ENCODE peak calls at places on chromosome 14, in four cellular contexts. W, F, K and M are unnamed samples.

GRCh38 chr14:72457641-72458040 is 436.3 kb downstream of the DPF3 start:
- DNase-seq in W (peak), F (no peak), K (no peak), M (no peak)

GRCh38 chr14:99230271-99231141 is 41.5 kb downstream of the BCL11B start:
- DNase-seq in W (no peak), F (peak), K (no peak), M (peak)

GRCh38 chr14:91466192-91466591 is 43.9 kb downstream of the PPP4R3A start:
- DNase-seq in W (no peak), F (no peak), K (no peak), M (no peak)

GRCh38 chr14:70098257-70098809 is 90.4 kb downstream of the SLC8A3 start:
- DNase-seq in W (no peak), F (no peak), K (no peak), M (no peak)

GRCh38 chr14:53924754-53925153 is 31.9 kb downstream of the BMP4 start:
- DNase-seq in W (peak), F (no peak), K (no peak), M (no peak)

GRCh38 chr14:68856572-68856971 is 63.7 kb upstream of the ZFP36L1 start:
- DNase-seq in W (no peak), F (no peak), K (peak), M (no peak)

GRCh38 chr14:81565441-81566290 is 32.0 kb upstream of the SEL1L start:
- DNase-seq in W (no peak), F (peak), K (no peak), M (no peak)

GRCh38 chr14:69081271-69081670 is 71.6 kb downstream of the DCAF5 start:
- DNase-seq in W (no peak), F (no peak), K (no peak), M (no peak)

GRCh38 chr14:95185452-95186392 is 28.4 kb upstream of the DICER1 start:
- DNase-seq in W (peak), F (no peak), K (no peak), M (no peak)

GRCh38 chr14:68506645-68507405 is 286.0 kb downstream of the ZFP36L1 start:
- DNase-seq in W (no peak), F (no peak), K (no peak), M (no peak)

GRCh38 chr14:77014734-77015133 is 13.8 kb downstream of the IRF2BPL start:
- DNase-seq in W (no peak), F (no peak), K (no peak), M (no peak)

GRCh38 chr14:61462566-61463195 is 141.3 kb downstream of the PRKCH start:
- DNase-seq in W (peak), F (no peak), K (peak), M (no peak)

GRCh38 chr14:60238955-60239354 is 10.1 kb upstream of the PPM1A start:
- DNase-seq in W (no peak), F (no peak), K (no peak), M (no peak)

GRCh38 chr14:69951935-69952334 is 72.7 kb downstream of the SMOC1 start:
- DNase-seq in W (no peak), F (no peak), K (no peak), M (no peak)

GRCh38 chr14:73913256-73913655 is 26.6 kb downstream of the ZNF410 start:
- DNase-seq in W (peak), F (no peak), K (no peak), M (no peak)

GRCh38 chr14:30354439-30354838 is 204.5 kb upstream of the G2E3 start:
- DNase-seq in W (no peak), F (peak), K (no peak), M (no peak)

GRCh38 chr14:39034481-39035296 is 68.3 kb downstream of the SEC23A start:
- DNase-seq in W (no peak), F (peak), K (no peak), M (no peak)

GRCh38 chr14:39467889-39468524 is 35.8 kb upstream of the FBXO33 start:
- DNase-seq in W (peak), F (peak), K (peak), M (peak)

GRCh38 chr14:29235991-29236390 is 469.4 kb downstream of the FOXG1 start:
- DNase-seq in W (peak), F (no peak), K (no peak), M (no peak)

GRCh38 chr14:90805662-90806548 is 10.3 kb downstream of the TTC7B start:
- DNase-seq in W (no peak), F (no peak), K (no peak), M (no peak)

GRCh38 chr14:67584931-67585330 is 15.1 kb downstream of the PIGH start:
- DNase-seq in W (no peak), F (no peak), K (no peak), M (no peak)

GRCh38 chr14:95998656-95999055 is 40.5 kb upstream of the C14orf132 start:
- DNase-seq in W (peak), F (peak), K (no peak), M (no peak)

GRCh38 chr14:67853207-67853606 is 33.6 kb downstream of the RAD51B start:
- DNase-seq in W (no peak), F (no peak), K (no peak), M (no peak)

GRCh38 chr14:89792489-89793366 is 161.8 kb downstream of the EFCAB11 start:
- DNase-seq in W (peak), F (no peak), K (no peak), M (no peak)

GRCh38 chr14:36935976-36936678 is 236.3 kb downstream of the SLC25A21 start:
- DNase-seq in W (peak), F (no peak), K (no peak), M (no peak)

GRCh38 chr14:102831163-102831804 is 54.0 kb downstream of the TRAF3 start:
- DNase-seq in W (no peak), F (no peak), K (no peak), M (no peak)

GRCh38 chr14:102835959-102836358 is 58.7 kb downstream of the TRAF3 start:
- DNase-seq in W (no peak), F (no peak), K (no peak), M (no peak)

GRCh38 chr14:102833991-102834390 is 56.7 kb downstream of the TRAF3 start:
- DNase-seq in W (no peak), F (no peak), K (no peak), M (no peak)

GRCh38 chr14:102830474-102831045 is 53.3 kb downstream of the TRAF3 start:
- DNase-seq in W (no peak), F (no peak), K (no peak), M (no peak)

GRCh38 chr14:102833341-102833740 is 56.1 kb downstream of the TRAF3 start:
- DNase-seq in W (no peak), F (no peak), K (no peak), M (no peak)
- H3K56ac ChIP-seq in W (no peak), F (no peak), K (no peak), M (no peak)

DNA sequence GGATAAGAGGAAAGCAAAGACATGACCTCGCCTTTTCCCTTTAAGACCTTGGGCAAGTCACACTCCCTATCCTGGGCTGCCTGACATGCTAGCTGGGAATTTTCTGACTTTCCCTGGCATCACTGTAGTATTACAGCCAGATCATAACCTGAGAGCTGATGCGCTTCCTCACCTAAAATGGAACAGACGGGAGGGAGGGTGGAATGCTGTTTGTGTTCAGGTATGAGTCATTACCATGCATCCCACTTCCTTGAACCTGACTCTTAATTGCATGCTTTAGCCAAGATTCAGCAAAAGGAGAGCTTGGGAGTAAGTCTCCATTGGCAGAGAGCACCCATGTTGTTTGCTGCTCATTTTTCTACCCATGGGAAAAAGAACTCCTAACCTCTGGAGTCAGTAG is 156.5 kb downstream of the KCNK10 start:
- DNase-seq in W (peak), F (peak), K (no peak), M (no peak)
- H3K56ac ChIP-seq in W (no peak), F (no peak), K (no peak), M (no peak)

GRCh38 chr14:105279642-105280361 is 21.0 kb downstream of the BRF1 start:
- DNase-seq in W (no peak), F (no peak), K (no peak), M (no peak)
- H3K56ac ChIP-seq in W (no peak), F (no peak), K (no peak), M (no peak)

GRCh38 chr14:78851189-78851588 is 681.0 kb downstream of the NRXN3 start:
- DNase-seq in W (no peak), F (no peak), K (no peak), M (no peak)
- H3K56ac ChIP-seq in W (no peak), F (no peak), K (no peak), M (no peak)